ENCODE peak calls at places on chromosomes 13 and 19, in ten cellular contexts. One of them, this sample, is unnamed. For H3K4me1, the result is how much of the 10 kb centered on the place peaks cover.

GRCh38 chr13:24293761-24294160 is 15.6 kb upstream of the C1QTNF9 start:
- DNase-seq in fibroblast of lung: no peak
- DNase-seq in tibial artery: no peak
- DNase-seq in naive thymus-derived CD4-positive, alpha-beta T cell: no peak
- DNase-seq in mammary epithelial cell: no peak
- DNase-seq in astrocyte: no peak
- DNase-seq in CD8-positive, alpha-beta memory T cell: no peak
- DNase-seq in left lung: no peak
- DNase-seq in breast epithelium: no peak
- DNase-seq in Karpas-422: no peak
- DNase-seq in this sample: no peak

GRCh38 chr19:29549105-29550070 is 23.6 kb downstream of the VSTM2B start:
- DNase-seq in fibroblast of lung: no peak
- DNase-seq in tibial artery: peak
- DNase-seq in naive thymus-derived CD4-positive, alpha-beta T cell: no peak
- DNase-seq in mammary epithelial cell: no peak
- DNase-seq in astrocyte: no peak
- DNase-seq in CD8-positive, alpha-beta memory T cell: no peak
- DNase-seq in left lung: no peak
- DNase-seq in breast epithelium: peak
- DNase-seq in Karpas-422: no peak
- DNase-seq in this sample: no peak

GRCh38 chr19:56566904-56567273 is 379 bp upstream of the ZNF470 start:
- DNase-seq in fibroblast of lung: no peak
- DNase-seq in tibial artery: peak
- DNase-seq in naive thymus-derived CD4-positive, alpha-beta T cell: no peak
- DNase-seq in mammary epithelial cell: no peak
- DNase-seq in astrocyte: no peak
- DNase-seq in CD8-positive, alpha-beta memory T cell: no peak
- DNase-seq in left lung: peak
- DNase-seq in breast epithelium: peak
- DNase-seq in Karpas-422: no peak
- DNase-seq in this sample: peak

GRCh38 chr13:111484129-111484925 is 163.9 kb downstream of the TEX29 start:
- DNase-seq in fibroblast of lung: no peak
- DNase-seq in tibial artery: no peak
- DNase-seq in naive thymus-derived CD4-positive, alpha-beta T cell: no peak
- DNase-seq in mammary epithelial cell: no peak
- DNase-seq in astrocyte: no peak
- DNase-seq in CD8-positive, alpha-beta memory T cell: no peak
- DNase-seq in left lung: no peak
- DNase-seq in breast epithelium: peak
- DNase-seq in Karpas-422: no peak
- DNase-seq in this sample: no peak

GRCh38 chr13:98032168-98032567 is 78.7 kb downstream of the IPO5 start:
- DNase-seq in fibroblast of lung: no peak
- DNase-seq in tibial artery: no peak
- DNase-seq in naive thymus-derived CD4-positive, alpha-beta T cell: no peak
- DNase-seq in mammary epithelial cell: no peak
- DNase-seq in astrocyte: no peak
- DNase-seq in CD8-positive, alpha-beta memory T cell: no peak
- DNase-seq in left lung: no peak
- DNase-seq in breast epithelium: no peak
- DNase-seq in Karpas-422: no peak
- DNase-seq in this sample: no peak

GRCh38 chr13:76937416-76937815 is 10.9 kb upstream of the ACOD1 start:
- DNase-seq in fibroblast of lung: peak
- DNase-seq in tibial artery: no peak
- DNase-seq in naive thymus-derived CD4-positive, alpha-beta T cell: no peak
- DNase-seq in mammary epithelial cell: peak
- DNase-seq in astrocyte: peak
- DNase-seq in CD8-positive, alpha-beta memory T cell: no peak
- DNase-seq in left lung: no peak
- DNase-seq in breast epithelium: no peak
- DNase-seq in Karpas-422: no peak
- DNase-seq in this sample: no peak

GRCh38 chr13:78491978-78492377 is 111.4 kb downstream of the POU4F1 start:
- DNase-seq in fibroblast of lung: no peak
- DNase-seq in tibial artery: no peak
- DNase-seq in naive thymus-derived CD4-positive, alpha-beta T cell: no peak
- DNase-seq in mammary epithelial cell: no peak
- DNase-seq in astrocyte: no peak
- DNase-seq in CD8-positive, alpha-beta memory T cell: no peak
- DNase-seq in left lung: no peak
- DNase-seq in breast epithelium: no peak
- DNase-seq in Karpas-422: no peak
- DNase-seq in this sample: no peak

GRCh38 chr19:14556662-14557188 is 15.1 kb downstream of the NDUFB7 start:
- DNase-seq in fibroblast of lung: peak
- DNase-seq in tibial artery: peak
- DNase-seq in naive thymus-derived CD4-positive, alpha-beta T cell: peak
- DNase-seq in mammary epithelial cell: peak
- DNase-seq in astrocyte: peak
- DNase-seq in CD8-positive, alpha-beta memory T cell: peak
- DNase-seq in left lung: peak
- DNase-seq in breast epithelium: peak
- DNase-seq in Karpas-422: peak
- DNase-seq in this sample: peak

GRCh38 chr19:35895911-35896642 is 4.3 kb downstream of the NFKBID start:
- DNase-seq in fibroblast of lung: no peak
- DNase-seq in tibial artery: no peak
- DNase-seq in naive thymus-derived CD4-positive, alpha-beta T cell: no peak
- DNase-seq in mammary epithelial cell: no peak
- DNase-seq in astrocyte: no peak
- DNase-seq in CD8-positive, alpha-beta memory T cell: no peak
- DNase-seq in left lung: no peak
- DNase-seq in breast epithelium: no peak
- DNase-seq in Karpas-422: peak
- DNase-seq in this sample: no peak

GRCh38 chr13:110371550-110372465 is 64.7 kb downstream of the COL4A2 start:
- DNase-seq in fibroblast of lung: peak
- DNase-seq in tibial artery: no peak
- DNase-seq in naive thymus-derived CD4-positive, alpha-beta T cell: no peak
- DNase-seq in mammary epithelial cell: peak
- DNase-seq in astrocyte: peak
- DNase-seq in CD8-positive, alpha-beta memory T cell: no peak
- DNase-seq in left lung: no peak
- DNase-seq in breast epithelium: no peak
- DNase-seq in Karpas-422: no peak
- DNase-seq in this sample: no peak
- H3K4me1 ChIP-seq in fibroblast of lung: under half
- H3K4me1 ChIP-seq in tibial artery: half or more
- H3K4me1 ChIP-seq in naive thymus-derived CD4-positive, alpha-beta T cell: under half
- H3K4me1 ChIP-seq in mammary epithelial cell: under half
- H3K4me1 ChIP-seq in astrocyte: under half
- H3K4me1 ChIP-seq in CD8-positive, alpha-beta memory T cell: under half
- H3K4me1 ChIP-seq in left lung: under half
- H3K4me1 ChIP-seq in breast epithelium: under half
- H3K4me1 ChIP-seq in Karpas-422: under half
- H3K4me1 ChIP-seq in this sample: under half

DNA sequence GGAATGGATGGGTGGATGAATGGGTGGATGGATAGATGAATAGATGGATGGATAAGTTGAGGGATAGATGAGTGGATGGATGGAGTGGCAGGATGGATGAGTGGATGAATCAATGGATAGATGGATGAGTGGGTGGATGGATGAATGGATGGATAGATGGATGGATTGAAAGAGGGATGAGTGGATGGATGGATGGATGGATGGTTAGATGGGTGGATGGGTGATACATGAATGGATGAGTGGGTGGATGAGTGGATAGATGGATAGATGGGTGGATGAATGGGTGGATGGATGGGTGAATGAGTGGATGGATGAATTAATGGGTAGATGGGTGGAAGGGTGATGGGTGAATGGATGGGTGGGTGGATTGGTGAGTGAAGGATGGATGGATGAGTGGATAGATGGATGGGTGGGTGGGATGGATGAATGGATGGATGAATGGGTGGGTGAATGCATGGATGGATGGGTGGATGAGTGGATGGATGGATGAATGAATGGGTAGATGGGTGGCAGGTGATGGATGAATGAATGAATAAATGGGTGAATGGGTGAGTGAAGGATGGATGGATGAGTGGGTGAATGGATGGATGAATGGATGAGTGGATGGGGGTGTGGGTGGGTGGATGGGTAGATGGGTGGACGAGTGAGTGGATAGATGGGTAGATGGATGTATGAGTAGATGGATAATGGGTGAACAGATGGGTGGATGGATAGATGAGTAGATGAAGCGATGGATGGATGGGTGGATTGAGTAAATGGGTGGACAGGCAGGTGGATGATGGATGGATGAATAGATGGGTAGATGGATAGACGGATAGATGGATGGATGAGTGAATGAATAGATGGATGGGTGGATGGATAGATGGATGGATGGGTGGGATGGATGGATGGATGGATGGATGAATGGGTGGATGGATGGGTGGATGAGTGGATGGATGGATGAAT is 17.7 kb downstream of the GNA15 start:
- DNase-seq in fibroblast of lung: no peak
- DNase-seq in tibial artery: no peak
- DNase-seq in naive thymus-derived CD4-positive, alpha-beta T cell: no peak
- DNase-seq in mammary epithelial cell: no peak
- DNase-seq in astrocyte: no peak
- DNase-seq in CD8-positive, alpha-beta memory T cell: no peak
- DNase-seq in left lung: no peak
- DNase-seq in breast epithelium: no peak
- DNase-seq in Karpas-422: no peak
- DNase-seq in this sample: no peak
- H3K4me1 ChIP-seq in fibroblast of lung: under half
- H3K4me1 ChIP-seq in tibial artery: under half
- H3K4me1 ChIP-seq in naive thymus-derived CD4-positive, alpha-beta T cell: under half
- H3K4me1 ChIP-seq in mammary epithelial cell: under half
- H3K4me1 ChIP-seq in astrocyte: under half
- H3K4me1 ChIP-seq in CD8-positive, alpha-beta memory T cell: under half
- H3K4me1 ChIP-seq in left lung: under half
- H3K4me1 ChIP-seq in breast epithelium: under half
- H3K4me1 ChIP-seq in Karpas-422: under half
- H3K4me1 ChIP-seq in this sample: half or more

DNA sequence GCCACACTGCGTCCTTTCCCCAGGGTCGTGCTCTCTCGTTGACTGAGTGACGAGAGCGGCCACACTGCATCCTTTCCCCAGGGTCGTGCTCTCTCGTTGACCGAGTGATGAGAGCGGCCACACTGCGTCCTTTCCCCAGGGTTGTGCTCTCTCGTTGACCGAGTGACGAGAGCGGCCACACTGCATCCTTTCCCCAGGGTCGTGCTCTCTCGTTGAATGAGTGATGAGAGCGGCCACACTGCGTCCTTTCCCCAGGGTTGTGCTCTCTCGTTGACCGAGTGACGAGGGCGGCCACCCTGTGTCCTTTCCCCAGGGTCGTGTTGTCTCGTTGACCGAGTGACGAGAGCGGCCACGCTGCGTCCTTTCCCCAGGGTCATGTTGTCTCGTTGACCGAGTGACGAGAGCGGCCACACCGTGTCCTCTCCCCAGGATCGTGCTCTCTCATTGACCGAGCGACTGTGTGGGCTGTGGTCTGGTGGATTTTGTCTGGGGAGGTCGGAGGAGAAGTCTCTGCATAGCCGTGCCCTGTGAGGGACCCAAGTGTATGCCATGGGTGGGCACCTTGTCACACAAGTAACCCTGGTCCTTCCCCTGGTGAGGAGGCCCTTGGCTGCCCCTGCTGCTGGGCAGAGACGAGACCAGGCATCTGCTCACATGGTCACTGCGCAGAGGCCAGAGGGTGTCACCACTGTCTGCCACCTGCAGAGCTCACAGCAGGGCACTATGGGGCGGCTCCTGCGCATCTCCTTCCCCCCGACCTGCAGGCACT is 107.7 kb downstream of the KDM4B start:
- DNase-seq in fibroblast of lung: no peak
- DNase-seq in tibial artery: no peak
- DNase-seq in naive thymus-derived CD4-positive, alpha-beta T cell: no peak
- DNase-seq in mammary epithelial cell: no peak
- DNase-seq in astrocyte: no peak
- DNase-seq in CD8-positive, alpha-beta memory T cell: no peak
- DNase-seq in left lung: no peak
- DNase-seq in breast epithelium: no peak
- DNase-seq in Karpas-422: no peak
- DNase-seq in this sample: no peak
- H3K4me1 ChIP-seq in fibroblast of lung: under half
- H3K4me1 ChIP-seq in tibial artery: under half
- H3K4me1 ChIP-seq in naive thymus-derived CD4-positive, alpha-beta T cell: under half
- H3K4me1 ChIP-seq in mammary epithelial cell: under half
- H3K4me1 ChIP-seq in astrocyte: under half
- H3K4me1 ChIP-seq in CD8-positive, alpha-beta memory T cell: under half
- H3K4me1 ChIP-seq in left lung: under half
- H3K4me1 ChIP-seq in breast epithelium: under half
- H3K4me1 ChIP-seq in Karpas-422: under half
- H3K4me1 ChIP-seq in this sample: under half

DNA sequence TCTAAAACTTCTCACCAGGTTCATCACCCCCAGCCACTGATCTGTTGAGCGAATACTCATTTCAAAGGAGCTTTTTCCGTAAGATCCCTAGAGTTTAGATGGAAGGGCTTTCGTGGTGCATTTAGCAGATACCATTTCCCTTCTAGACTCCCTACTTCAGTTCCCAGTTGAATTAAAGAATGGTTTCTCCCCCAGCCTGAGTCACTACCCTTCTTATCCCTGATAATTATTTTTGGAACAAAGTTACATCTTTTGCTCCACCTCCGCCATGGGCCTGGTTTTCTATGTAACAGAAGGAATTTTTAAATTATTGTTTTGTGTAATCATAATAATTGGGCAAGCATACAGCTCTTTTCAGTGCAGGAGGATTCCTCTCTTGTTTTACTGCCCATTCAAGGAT is 22.0 kb downstream of the USPL1 start:
- DNase-seq in fibroblast of lung: peak
- DNase-seq in tibial artery: no peak
- DNase-seq in naive thymus-derived CD4-positive, alpha-beta T cell: no peak
- DNase-seq in mammary epithelial cell: no peak
- DNase-seq in astrocyte: peak
- DNase-seq in CD8-positive, alpha-beta memory T cell: no peak
- DNase-seq in left lung: no peak
- DNase-seq in breast epithelium: no peak
- DNase-seq in Karpas-422: no peak
- DNase-seq in this sample: no peak
- H3K4me1 ChIP-seq in fibroblast of lung: under half
- H3K4me1 ChIP-seq in tibial artery: under half
- H3K4me1 ChIP-seq in naive thymus-derived CD4-positive, alpha-beta T cell: under half
- H3K4me1 ChIP-seq in mammary epithelial cell: under half
- H3K4me1 ChIP-seq in astrocyte: under half
- H3K4me1 ChIP-seq in CD8-positive, alpha-beta memory T cell: under half
- H3K4me1 ChIP-seq in left lung: under half
- H3K4me1 ChIP-seq in breast epithelium: under half
- H3K4me1 ChIP-seq in Karpas-422: under half
- H3K4me1 ChIP-seq in this sample: under half